ENCODE peak calls at places on chromosomes 1 and 21, in seven cellular contexts. W is thoracic aorta, F is GM06990, G is colonic mucosa, L is spleen, N is body of pancreas, B is NB4. Z is an unnamed sample.

GRCh38 chr1:95221306-95221705 is 12.7 kb upstream of the RWDD3 start:
- DNase-seq in W (no peak), F (no peak), G (no peak), L (no peak), N (no peak), B (no peak), Z (no peak)

GRCh38 chr1:26094677-26095383 is 16.8 kb upstream of the PDIK1L start:
- DNase-seq in W (no peak), F (no peak), G (no peak), L (peak), N (no peak), B (no peak), Z (peak)

GRCh38 chr1:74652711-74653131 is 20.9 kb downstream of the ERICH3 start:
- DNase-seq in W (no peak), F (peak), G (no peak), L (peak), N (no peak), B (peak), Z (peak)

GRCh38 chr1:111219466-111220286 is 7.8 kb upstream of the CHI3L2 start:
- DNase-seq in W (no peak), F (peak), G (no peak), L (peak), N (no peak), B (peak), Z (no peak)

GRCh38 chr1:172394167-172394751 is 26.2 kb upstream of the C1orf105 start:
- DNase-seq in W (no peak), F (peak), G (no peak), L (peak), N (no peak), B (no peak), Z (no peak)

GRCh38 chr1:243837907-243838546 is 12.0 kb downstream of the AKT3 start:
- DNase-seq in W (no peak), F (no peak), G (no peak), L (no peak), N (no peak), B (no peak), Z (no peak)

GRCh38 chr1:96596226-96596625 is 125.4 kb upstream of the PTBP2 start:
- DNase-seq in W (no peak), F (no peak), G (no peak), L (no peak), N (no peak), B (peak), Z (peak)

GRCh38 chr1:65263286-65263685 is 46.1 kb upstream of the DNAJC6 start:
- DNase-seq in W (no peak), F (no peak), G (no peak), L (no peak), N (no peak), B (no peak), Z (no peak)

GRCh38 chr1:205746757-205747412 is 3.1 kb downstream of the NUCKS1 start:
- DNase-seq in W (no peak), F (no peak), G (no peak), L (no peak), N (no peak), B (no peak), Z (no peak)

GRCh38 chr1:65235867-65236805 is 73.2 kb upstream of the DNAJC6 start:
- DNase-seq in W (no peak), F (no peak), G (no peak), L (no peak), N (no peak), B (peak), Z (peak)

GRCh38 chr1:180198186-180198585 is 31.9 kb upstream of the LHX4 start:
- DNase-seq in W (no peak), F (no peak), G (no peak), L (no peak), N (no peak), B (no peak), Z (no peak)

GRCh38 chr1:27057801-27058647 is 45.4 kb upstream of the TENT5B start:
- DNase-seq in W (no peak), F (no peak), G (peak), L (no peak), N (no peak), B (no peak), Z (no peak)

GRCh38 chr1:180632326-180633088 is 685 bp downstream of the XPR1 start:
- DNase-seq in W (no peak), F (no peak), G (peak), L (peak), N (peak), B (no peak), Z (peak)

GRCh38 chr1:222996307-222996983 is 146.6 kb downstream of the TLR5 start:
- DNase-seq in W (no peak), F (no peak), G (no peak), L (no peak), N (no peak), B (peak), Z (no peak)

GRCh38 chr1:19811206-19811851 is 3.8 kb downstream of the RNF186 start:
- DNase-seq in W (no peak), F (no peak), G (peak), L (no peak), N (peak), B (peak), Z (peak)

GRCh38 chr1:240031414-240031813 is 60.3 kb upstream of the FMN2 start:
- DNase-seq in W (no peak), F (no peak), G (no peak), L (no peak), N (no peak), B (no peak), Z (peak)

GRCh38 chr1:13661539-13661938 is 38.4 kb upstream of the PRDM2 start:
- DNase-seq in W (no peak), F (no peak), G (no peak), L (no peak), N (no peak), B (no peak), Z (peak)

GRCh38 chr1:197620660-197621273 is 154.5 kb downstream of the DENND1B start:
- DNase-seq in W (no peak), F (no peak), G (no peak), L (no peak), N (no peak), B (no peak), Z (no peak)

GRCh38 chr1:109628540-109629321 is 9.1 kb downstream of the AMPD2 start:
- DNase-seq in W (no peak), F (no peak), G (peak), L (no peak), N (no peak), B (no peak), Z (peak)

GRCh38 chr1:153606194-153606593 is 6.7 kb downstream of the S100A16 start:
- DNase-seq in W (no peak), F (no peak), G (no peak), L (peak), N (no peak), B (no peak), Z (no peak)

GRCh38 chr1:15303912-15304311 is 56.9 kb downstream of the FHAD1 start:
- DNase-seq in W (no peak), F (no peak), G (no peak), L (peak), N (no peak), B (no peak), Z (no peak)

GRCh38 chr1:45542591-45542990 is 8.0 kb upstream of the AKR1A1 start:
- DNase-seq in W (no peak), F (no peak), G (peak), L (no peak), N (peak), B (no peak), Z (no peak)

GRCh38 chr1:74835046-74835445 is 102.1 kb downstream of the TYW3 start:
- DNase-seq in W (no peak), F (no peak), G (no peak), L (no peak), N (no peak), B (no peak), Z (no peak)

GRCh38 chr1:45954401-45954847 is 151.0 kb downstream of the MAST2 start:
- DNase-seq in W (no peak), F (no peak), G (peak), L (no peak), N (no peak), B (peak), Z (peak)

GRCh38 chr1:72399807-72400206 is 117.5 kb upstream of the NEGR1 start:
- DNase-seq in W (no peak), F (no peak), G (no peak), L (no peak), N (no peak), B (no peak), Z (no peak)

GRCh38 chr1:59499956-59500569 is 203.2 kb downstream of the FGGY start:
- DNase-seq in W (no peak), F (no peak), G (no peak), L (no peak), N (no peak), B (no peak), Z (no peak)

GRCh38 chr1:65813956-65814355 is 21.3 kb downstream of the PDE4B start:
- DNase-seq in W (no peak), F (no peak), G (no peak), L (no peak), N (no peak), B (no peak), Z (peak)

GRCh38 chr1:163650624-163651023 is 328.9 kb downstream of the NUF2 start:
- DNase-seq in W (no peak), F (no peak), G (no peak), L (no peak), N (no peak), B (no peak), Z (no peak)

GRCh38 chr1:212760126-212760823 is 31.3 kb downstream of the NSL1 start:
- DNase-seq in W (no peak), F (no peak), G (no peak), L (peak), N (no peak), B (peak), Z (no peak)

GRCh38 chr21:45618846-45619485 is 24.6 kb upstream of the PCBP3 start:
- DNase-seq in W (no peak), F (no peak), G (no peak), L (peak), N (no peak), B (peak), Z (peak)

GRCh38 chr1:74822851-74823443 is 90.0 kb downstream of the TYW3 start:
- DNase-seq in W (no peak), F (no peak), G (no peak), L (no peak), N (no peak), B (no peak), Z (no peak)

GRCh38 chr1:209675567-209676154 is 449 bp downstream of the G0S2 start:
- DNase-seq in W (no peak), F (peak), G (peak), L (peak), N (peak), B (peak), Z (peak)

GRCh38 chr1:206703647-206704046 is 18.9 kb downstream of the MAPKAPK2 start:
- DNase-seq in W (no peak), F (no peak), G (no peak), L (no peak), N (no peak), B (no peak), Z (no peak)

GRCh38 chr21:33059319-33059894 is 10.5 kb upstream of the OLIG1 start:
- DNase-seq in W (no peak), F (no peak), G (no peak), L (no peak), N (no peak), B (peak), Z (no peak)

GRCh38 chr1:110675060-110675791 is 486 bp upstream of the KCNA3 start:
- DNase-seq in W (no peak), F (no peak), G (no peak), L (peak), N (no peak), B (no peak), Z (no peak)

GRCh38 chr1:78676347-78676982 is 26.8 kb downstream of the IFI44 start:
- DNase-seq in W (peak), F (no peak), G (peak), L (no peak), N (peak), B (peak), Z (peak)

GRCh38 chr1:173052681-173053196 is 2.0 kb upstream of the TNFSF18 start:
- DNase-seq in W (no peak), F (no peak), G (peak), L (no peak), N (peak), B (no peak), Z (no peak)

GRCh38 chr1:67346982-67347381 is 39.3 kb downstream of the IL12RB2 start:
- DNase-seq in W (no peak), F (no peak), G (no peak), L (no peak), N (no peak), B (no peak), Z (no peak)

GRCh38 chr1:67350783-67351182 is 43.1 kb downstream of the IL12RB2 start:
- DNase-seq in W (no peak), F (no peak), G (no peak), L (no peak), N (no peak), B (no peak), Z (no peak)

GRCh38 chr1:67348586-67349252 is 41.0 kb downstream of the IL12RB2 start:
- DNase-seq in W (no peak), F (no peak), G (no peak), L (no peak), N (no peak), B (no peak), Z (no peak)

GRCh38 chr1:67342002-67342890 is 34.6 kb downstream of the IL12RB2 start:
- DNase-seq in W (no peak), F (peak), G (no peak), L (no peak), N (no peak), B (no peak), Z (no peak)

GRCh38 chr1:67347688-67348472 is 40.2 kb downstream of the IL12RB2 start:
- DNase-seq in W (no peak), F (no peak), G (peak), L (no peak), N (peak), B (peak), Z (peak)
- TF ChIP-seq CTCF in W (peak), F (peak), G (peak), L (peak), N (peak), B (peak), Z (peak)

GRCh38 chr1:184156521-184157395 is 105.2 kb downstream of the TSEN15 start:
- DNase-seq in W (no peak), F (no peak), G (no peak), L (no peak), N (no peak), B (no peak), Z (no peak)

GRCh38 chr1:184152502-184152901 is 101.0 kb downstream of the TSEN15 start:
- DNase-seq in W (no peak), F (no peak), G (peak), L (no peak), N (no peak), B (peak), Z (peak)

GRCh38 chr1:184150776-184151531 is 99.4 kb downstream of the TSEN15 start:
- DNase-seq in W (no peak), F (no peak), G (no peak), L (no peak), N (no peak), B (no peak), Z (peak)

GRCh38 chr1:184153731-184154130 is 102.2 kb downstream of the TSEN15 start:
- DNase-seq in W (no peak), F (no peak), G (no peak), L (no peak), N (no peak), B (no peak), Z (no peak)

DNA sequence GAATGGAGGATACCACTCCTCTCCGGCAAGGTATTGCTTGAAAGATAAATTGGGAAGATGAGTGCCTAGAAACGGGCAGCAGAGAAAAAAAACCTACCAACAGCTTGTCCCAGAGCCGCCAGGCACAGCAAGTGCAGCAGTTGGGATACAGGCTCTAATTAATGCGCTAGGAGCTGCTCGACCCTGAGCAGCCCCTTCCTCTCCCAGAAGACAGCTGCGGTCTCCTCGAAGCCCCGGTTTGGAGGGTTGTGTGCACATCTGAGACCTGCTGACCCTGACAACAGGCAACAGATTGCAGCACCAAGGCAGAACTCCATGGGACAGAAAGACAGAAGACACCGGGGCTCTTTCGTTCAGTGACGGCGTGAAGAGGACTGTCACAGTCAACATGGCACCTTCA is 101.4 kb downstream of the TSEN15 start:
- DNase-seq in W (no peak), F (no peak), G (no peak), L (no peak), N (no peak), B (peak), Z (no peak)
- H3K4me3 ChIP-seq in W (peak), F (no peak), G (peak), L (peak), N (no peak), B (peak), Z (peak)

GRCh38 chr1:174932587-174932986 is 67.2 kb upstream of the CACYBP start:
- DNase-seq in W (no peak), F (no peak), G (no peak), L (no peak), N (no peak), B (no peak), Z (no peak)
- TF ChIP-seq CTCF in W (no peak), F (no peak), G (no peak), L (no peak), N (no peak), B (no peak), Z (peak)

GRCh38 chr1:116664366-116664983 is 3.1 kb downstream of the IGSF3 start:
- DNase-seq in W (no peak), F (no peak), G (peak), L (no peak), N (no peak), B (no peak), Z (no peak)

GRCh38 chr1:116666090-116666489 is 1.4 kb downstream of the IGSF3 start:
- DNase-seq in W (no peak), F (no peak), G (peak), L (no peak), N (no peak), B (no peak), Z (no peak)

GRCh38 chr1:116663821-116664220 is 3.7 kb downstream of the IGSF3 start:
- DNase-seq in W (no peak), F (no peak), G (no peak), L (no peak), N (no peak), B (no peak), Z (no peak)

GRCh38 chr1:116666747-116667576 is 571 bp downstream of the IGSF3 start:
- DNase-seq in W (no peak), F (no peak), G (peak), L (no peak), N (no peak), B (no peak), Z (no peak)

GRCh38 chr1:116665001-116665400 is 2.5 kb downstream of the IGSF3 start:
- DNase-seq in W (no peak), F (no peak), G (peak), L (no peak), N (no peak), B (no peak), Z (no peak)
- H3K4me3 ChIP-seq in W (no peak), F (no peak), G (peak), L (no peak), N (no peak), B (no peak), Z (no peak)

GRCh38 chr1:9184749-9185148 is 49.8 kb upstream of the H6PD start:
- DNase-seq in W (no peak), F (no peak), G (no peak), L (no peak), N (no peak), B (no peak), Z (no peak)

GRCh38 chr1:9183898-9184297 is 50.7 kb upstream of the H6PD start:
- DNase-seq in W (no peak), F (no peak), G (no peak), L (no peak), N (no peak), B (no peak), Z (no peak)

GRCh38 chr1:9183441-9183840 is 51.1 kb upstream of the H6PD start:
- DNase-seq in W (no peak), F (no peak), G (no peak), L (no peak), N (no peak), B (no peak), Z (no peak)

GRCh38 chr1:9186976-9187375 is 47.6 kb upstream of the H6PD start:
- DNase-seq in W (no peak), F (no peak), G (no peak), L (no peak), N (no peak), B (no peak), Z (no peak)

DNA sequence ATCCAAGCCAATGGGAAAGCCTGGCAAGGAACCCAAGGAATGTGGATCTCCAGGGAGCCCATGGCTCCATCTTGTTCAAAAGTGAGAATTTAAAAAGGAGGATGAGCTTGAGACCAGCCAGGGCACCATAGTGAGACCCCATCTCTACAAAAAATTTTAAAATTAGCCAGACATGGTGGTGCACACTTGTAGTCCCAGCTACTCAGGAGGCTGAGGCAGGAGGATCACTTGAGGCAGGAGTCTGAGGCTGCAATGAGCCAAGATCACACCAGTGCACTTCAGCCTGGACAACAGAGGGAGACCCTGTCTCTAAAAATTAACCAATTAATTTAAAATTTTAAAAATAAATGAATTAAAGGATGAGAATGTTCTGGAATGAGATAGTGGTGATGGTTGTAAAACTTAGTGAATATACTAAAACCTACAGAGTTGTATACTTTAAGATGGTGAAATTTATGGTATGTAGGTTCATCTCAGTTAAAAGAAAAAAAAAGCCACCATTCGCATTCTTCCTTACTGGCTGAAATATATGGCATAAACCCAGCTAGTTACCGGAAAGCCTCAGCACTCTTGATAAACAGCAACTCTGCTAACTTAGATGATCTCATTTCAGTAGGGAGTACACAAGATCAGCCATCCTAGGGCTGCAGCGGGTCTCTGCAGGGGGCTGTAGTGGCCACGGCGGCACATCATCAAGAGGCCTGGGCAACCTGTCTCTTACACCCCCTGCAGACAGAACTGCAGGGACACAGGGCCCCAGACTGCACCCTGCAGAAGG is 48.3 kb upstream of the H6PD start:
- DNase-seq in W (no peak), F (no peak), G (no peak), L (no peak), N (no peak), B (no peak), Z (peak)
- TF ChIP-seq CTCF in W (no peak), F (no peak), G (no peak), L (no peak), N (no peak), B (no peak), Z (no peak)

GRCh38 chr1:115838805-115839705 is 1.9 kb downstream of the NHLH2 start:
- DNase-seq in W (no peak), F (peak), G (peak), L (no peak), N (peak), B (peak), Z (no peak)
- H3K4me3 ChIP-seq in W (peak), F (no peak), G (peak), L (peak), N (no peak), B (peak), Z (no peak)